ENCODE peak calls at places on chromosomes 13 and 19, in eight cellular contexts. One of them, this sample, is unnamed.

GRCh38 chr13:113848431-113849260 is 15.2 kb downstream of the GAS6 start:
- DNase-seq in progenitor cell of endocrine pancreas: no peak
- DNase-seq in GM10248: no peak
- DNase-seq in omental fat pad: peak
- DNase-seq in AG09319: no peak
- DNase-seq in lower leg skin: no peak
- DNase-seq in right lobe of liver: no peak
- DNase-seq in GM06990: no peak
- DNase-seq in this sample: no peak

GRCh38 chr13:88823114-88823513 is 1151.9 kb downstream of the SLITRK5 start:
- DNase-seq in GM06990: no peak
- DNase-seq in omental fat pad: no peak
- DNase-seq in GM10248: no peak
- DNase-seq in progenitor cell of endocrine pancreas: no peak
- DNase-seq in lower leg skin: no peak
- DNase-seq in AG09319: no peak
- DNase-seq in right lobe of liver: no peak
- DNase-seq in this sample: no peak

GRCh38 chr13:65725001-65725400 is 1505.1 kb downstream of the PCDH9 start:
- DNase-seq in progenitor cell of endocrine pancreas: no peak
- DNase-seq in right lobe of liver: no peak
- DNase-seq in GM06990: no peak
- DNase-seq in lower leg skin: no peak
- DNase-seq in GM10248: no peak
- DNase-seq in AG09319: no peak
- DNase-seq in omental fat pad: no peak
- DNase-seq in this sample: no peak

GRCh38 chr13:51814825-51815650 is 11.1 kb upstream of the DHRS12 start:
- DNase-seq in GM06990: peak
- DNase-seq in GM10248: peak
- DNase-seq in AG09319: no peak
- DNase-seq in omental fat pad: no peak
- DNase-seq in lower leg skin: no peak
- DNase-seq in right lobe of liver: peak
- DNase-seq in progenitor cell of endocrine pancreas: peak
- DNase-seq in this sample: peak

GRCh38 chr19:44803442-44804428 is 5.2 kb upstream of the BCAM start:
- DNase-seq in AG09319: no peak
- DNase-seq in GM10248: no peak
- DNase-seq in right lobe of liver: no peak
- DNase-seq in omental fat pad: no peak
- DNase-seq in progenitor cell of endocrine pancreas: no peak
- DNase-seq in lower leg skin: no peak
- DNase-seq in GM06990: no peak
- DNase-seq in this sample: no peak

GRCh38 chr19:49741210-49741844 is 21.8 kb downstream of the TSKS start:
- DNase-seq in GM06990: no peak
- DNase-seq in GM10248: no peak
- DNase-seq in omental fat pad: no peak
- DNase-seq in progenitor cell of endocrine pancreas: no peak
- DNase-seq in right lobe of liver: no peak
- DNase-seq in AG09319: no peak
- DNase-seq in lower leg skin: no peak
- DNase-seq in this sample: no peak

GRCh38 chr13:73411067-73411809 is 352.4 kb downstream of the KLF5 start:
- DNase-seq in lower leg skin: no peak
- DNase-seq in GM06990: no peak
- DNase-seq in AG09319: no peak
- DNase-seq in omental fat pad: no peak
- DNase-seq in GM10248: no peak
- DNase-seq in right lobe of liver: no peak
- DNase-seq in progenitor cell of endocrine pancreas: no peak
- DNase-seq in this sample: no peak

GRCh38 chr19:29031216-29031615 is 181.7 kb downstream of the UQCRFS1 start:
- DNase-seq in GM10248: no peak
- DNase-seq in omental fat pad: no peak
- DNase-seq in GM06990: no peak
- DNase-seq in lower leg skin: no peak
- DNase-seq in right lobe of liver: no peak
- DNase-seq in progenitor cell of endocrine pancreas: no peak
- DNase-seq in AG09319: no peak
- DNase-seq in this sample: no peak

GRCh38 chr19:46374526-46375475 is 27.9 kb downstream of the PPP5C start:
- DNase-seq in AG09319: no peak
- DNase-seq in GM10248: no peak
- DNase-seq in omental fat pad: no peak
- DNase-seq in progenitor cell of endocrine pancreas: no peak
- DNase-seq in GM06990: no peak
- DNase-seq in lower leg skin: no peak
- DNase-seq in right lobe of liver: peak
- DNase-seq in this sample: no peak

GRCh38 chr19:46371371-46371901 is 24.5 kb downstream of the PPP5C start:
- DNase-seq in right lobe of liver: peak
- DNase-seq in GM06990: no peak
- DNase-seq in omental fat pad: no peak
- DNase-seq in GM10248: no peak
- DNase-seq in AG09319: no peak
- DNase-seq in lower leg skin: no peak
- DNase-seq in progenitor cell of endocrine pancreas: no peak
- DNase-seq in this sample: no peak

GRCh38 chr19:46373573-46374359 is 26.9 kb downstream of the PPP5C start:
- DNase-seq in right lobe of liver: peak
- DNase-seq in GM06990: no peak
- DNase-seq in progenitor cell of endocrine pancreas: peak
- DNase-seq in omental fat pad: no peak
- DNase-seq in GM10248: no peak
- DNase-seq in lower leg skin: peak
- DNase-seq in AG09319: no peak
- DNase-seq in this sample: no peak

GRCh38 chr19:46369817-46370216 is 22.9 kb downstream of the PPP5C start:
- DNase-seq in progenitor cell of endocrine pancreas: no peak
- DNase-seq in GM10248: no peak
- DNase-seq in lower leg skin: no peak
- DNase-seq in omental fat pad: no peak
- DNase-seq in GM06990: no peak
- DNase-seq in AG09319: no peak
- DNase-seq in right lobe of liver: no peak
- DNase-seq in this sample: no peak

DNA sequence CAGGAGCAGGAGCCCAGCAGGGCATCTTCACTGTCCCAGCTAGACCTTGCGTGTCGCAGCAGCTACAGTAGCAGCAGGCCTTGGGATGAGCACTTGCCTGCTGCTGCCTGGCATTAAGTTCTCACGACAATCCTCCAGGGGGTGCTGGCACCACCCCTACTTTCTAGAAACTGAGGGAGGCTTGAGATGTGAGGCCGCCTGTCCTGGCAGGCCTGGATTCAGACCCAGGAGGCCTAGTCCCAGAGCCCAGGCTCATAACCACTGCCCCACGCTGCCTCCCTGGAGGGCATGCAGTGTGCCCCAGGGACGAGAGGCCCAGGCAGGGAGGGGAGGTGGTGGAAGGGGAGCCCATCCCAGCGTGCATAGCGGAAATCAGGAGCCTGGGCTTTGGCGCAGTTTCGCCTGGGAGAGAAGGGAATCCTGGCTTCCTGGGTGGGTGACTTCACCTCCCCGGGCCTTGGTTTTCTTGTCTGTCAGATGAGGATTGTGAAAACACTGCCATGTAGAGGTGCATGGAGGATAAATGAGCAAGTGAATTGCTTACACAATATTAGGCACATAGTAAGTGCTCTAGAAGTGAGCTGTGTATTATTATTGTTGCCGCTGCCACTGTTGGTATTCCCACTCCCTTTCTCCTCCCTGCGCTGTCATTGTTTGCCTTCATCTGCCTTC is 26.1 kb downstream of the PPP5C start:
- DNase-seq in AG09319: no peak
- DNase-seq in right lobe of liver: peak
- DNase-seq in omental fat pad: no peak
- DNase-seq in progenitor cell of endocrine pancreas: no peak
- DNase-seq in GM10248: no peak
- DNase-seq in GM06990: no peak
- DNase-seq in lower leg skin: no peak
- DNase-seq in this sample: no peak
- TF ChIP-seq CTCF in AG09319: peak
- TF ChIP-seq CTCF in right lobe of liver: no peak
- TF ChIP-seq CTCF in omental fat pad: no peak
- TF ChIP-seq CTCF in progenitor cell of endocrine pancreas: peak
- TF ChIP-seq CTCF in GM10248: no peak
- TF ChIP-seq CTCF in GM06990: peak
- TF ChIP-seq CTCF in lower leg skin: no peak
- TF ChIP-seq CTCF in this sample: no peak

GRCh38 chr13:24672141-24673132 is 7.8 kb upstream of the ATP12A start:
- DNase-seq in AG09319: no peak
- DNase-seq in lower leg skin: no peak
- DNase-seq in right lobe of liver: no peak
- DNase-seq in progenitor cell of endocrine pancreas: no peak
- DNase-seq in omental fat pad: no peak
- DNase-seq in GM10248: no peak
- DNase-seq in GM06990: no peak
- DNase-seq in this sample: peak

GRCh38 chr13:24671367-24672117 is 8.7 kb upstream of the ATP12A start:
- DNase-seq in progenitor cell of endocrine pancreas: no peak
- DNase-seq in GM06990: no peak
- DNase-seq in AG09319: peak
- DNase-seq in right lobe of liver: peak
- DNase-seq in omental fat pad: peak
- DNase-seq in GM10248: peak
- DNase-seq in lower leg skin: peak
- DNase-seq in this sample: no peak

GRCh38 chr13:24668955-24669354 is 11.3 kb upstream of the ATP12A start:
- DNase-seq in right lobe of liver: no peak
- DNase-seq in AG09319: no peak
- DNase-seq in lower leg skin: no peak
- DNase-seq in omental fat pad: no peak
- DNase-seq in progenitor cell of endocrine pancreas: no peak
- DNase-seq in GM10248: no peak
- DNase-seq in GM06990: no peak
- DNase-seq in this sample: no peak

GRCh38 chr13:24670174-24670573 is 10.0 kb upstream of the ATP12A start:
- DNase-seq in omental fat pad: no peak
- DNase-seq in AG09319: no peak
- DNase-seq in right lobe of liver: no peak
- DNase-seq in GM06990: no peak
- DNase-seq in progenitor cell of endocrine pancreas: no peak
- DNase-seq in GM10248: no peak
- DNase-seq in lower leg skin: no peak
- DNase-seq in this sample: no peak

DNA sequence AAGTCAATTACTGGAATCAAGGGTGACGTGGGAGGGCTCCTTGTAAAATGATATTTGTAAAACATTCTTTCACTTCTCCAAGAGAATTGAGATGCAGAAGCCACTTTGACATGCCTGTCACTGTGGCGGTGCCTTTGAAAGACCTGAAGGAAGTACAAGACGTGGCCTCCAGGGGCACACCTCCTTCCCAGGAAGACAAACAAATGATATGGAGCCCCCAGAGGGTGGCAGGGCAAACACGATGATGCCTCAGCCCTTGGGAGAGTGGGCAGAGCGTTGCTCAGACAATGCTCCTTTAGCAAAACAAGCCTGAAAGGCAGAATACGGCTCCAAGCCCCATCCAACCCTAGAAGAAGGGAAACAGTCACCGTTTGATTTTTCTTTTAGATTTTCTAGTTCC is 9.3 kb upstream of the ATP12A start:
- DNase-seq in omental fat pad: no peak
- DNase-seq in right lobe of liver: no peak
- DNase-seq in GM10248: no peak
- DNase-seq in GM06990: no peak
- DNase-seq in progenitor cell of endocrine pancreas: no peak
- DNase-seq in AG09319: no peak
- DNase-seq in lower leg skin: no peak
- DNase-seq in this sample: peak
- TF ChIP-seq CTCF in omental fat pad: no peak
- TF ChIP-seq CTCF in right lobe of liver: no peak
- TF ChIP-seq CTCF in GM10248: no peak
- TF ChIP-seq CTCF in GM06990: peak
- TF ChIP-seq CTCF in progenitor cell of endocrine pancreas: peak
- TF ChIP-seq CTCF in AG09319: peak
- TF ChIP-seq CTCF in lower leg skin: no peak
- TF ChIP-seq CTCF in this sample: no peak

DNA sequence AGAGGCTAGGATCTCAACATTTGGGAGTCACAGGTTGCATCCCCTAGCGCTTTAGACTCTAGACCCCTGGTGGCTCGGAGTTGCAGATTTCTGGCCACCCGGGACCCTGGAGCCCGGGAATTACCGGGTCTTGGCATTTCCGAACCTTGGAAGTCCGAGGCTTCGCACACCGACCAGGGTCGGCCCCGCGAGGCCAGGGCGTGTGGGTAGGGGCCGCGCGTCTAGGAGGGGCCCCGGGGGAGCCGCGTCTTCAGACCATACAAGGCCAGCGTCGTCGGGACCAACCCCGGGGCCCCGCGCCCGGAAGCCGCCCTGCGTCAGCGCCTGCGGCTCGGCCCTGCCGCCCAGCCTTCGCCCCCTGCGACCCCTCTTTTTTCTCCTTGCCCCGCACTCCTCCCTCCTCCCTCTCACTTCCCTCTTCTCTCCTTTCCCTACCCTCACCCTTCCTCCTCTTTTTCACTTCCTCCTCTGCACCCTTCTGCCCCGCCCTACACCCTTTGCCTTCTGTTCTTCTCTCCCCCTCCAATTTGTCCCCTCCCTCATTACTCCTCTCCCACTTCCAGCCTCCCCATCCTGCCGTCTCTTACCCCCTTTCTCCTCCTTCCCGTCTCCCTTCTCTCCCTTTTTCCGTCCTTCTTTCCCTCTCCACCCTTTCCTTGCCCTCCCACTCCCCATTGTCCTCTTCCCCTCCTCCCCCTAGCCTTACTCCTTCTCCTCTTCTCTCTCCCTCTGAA is 2.4 kb upstream of the PLEKHG2 start:
- DNase-seq in right lobe of liver: peak
- DNase-seq in lower leg skin: peak
- DNase-seq in omental fat pad: no peak
- DNase-seq in AG09319: no peak
- DNase-seq in GM06990: peak
- DNase-seq in GM10248: peak
- DNase-seq in progenitor cell of endocrine pancreas: no peak
- DNase-seq in this sample: peak
- TF ChIP-seq CTCF in right lobe of liver: no peak
- TF ChIP-seq CTCF in lower leg skin: no peak
- TF ChIP-seq CTCF in omental fat pad: no peak
- TF ChIP-seq CTCF in AG09319: no peak
- TF ChIP-seq CTCF in GM06990: no peak
- TF ChIP-seq CTCF in GM10248: no peak
- TF ChIP-seq CTCF in progenitor cell of endocrine pancreas: peak
- TF ChIP-seq CTCF in this sample: no peak

GRCh38 chr13:35631666-35632065 is 155.2 kb upstream of the MAB21L1 start:
- DNase-seq in omental fat pad: no peak
- DNase-seq in lower leg skin: no peak
- DNase-seq in AG09319: no peak
- DNase-seq in right lobe of liver: no peak
- DNase-seq in GM10248: no peak
- DNase-seq in GM06990: no peak
- DNase-seq in progenitor cell of endocrine pancreas: no peak
- DNase-seq in this sample: no peak

DNA sequence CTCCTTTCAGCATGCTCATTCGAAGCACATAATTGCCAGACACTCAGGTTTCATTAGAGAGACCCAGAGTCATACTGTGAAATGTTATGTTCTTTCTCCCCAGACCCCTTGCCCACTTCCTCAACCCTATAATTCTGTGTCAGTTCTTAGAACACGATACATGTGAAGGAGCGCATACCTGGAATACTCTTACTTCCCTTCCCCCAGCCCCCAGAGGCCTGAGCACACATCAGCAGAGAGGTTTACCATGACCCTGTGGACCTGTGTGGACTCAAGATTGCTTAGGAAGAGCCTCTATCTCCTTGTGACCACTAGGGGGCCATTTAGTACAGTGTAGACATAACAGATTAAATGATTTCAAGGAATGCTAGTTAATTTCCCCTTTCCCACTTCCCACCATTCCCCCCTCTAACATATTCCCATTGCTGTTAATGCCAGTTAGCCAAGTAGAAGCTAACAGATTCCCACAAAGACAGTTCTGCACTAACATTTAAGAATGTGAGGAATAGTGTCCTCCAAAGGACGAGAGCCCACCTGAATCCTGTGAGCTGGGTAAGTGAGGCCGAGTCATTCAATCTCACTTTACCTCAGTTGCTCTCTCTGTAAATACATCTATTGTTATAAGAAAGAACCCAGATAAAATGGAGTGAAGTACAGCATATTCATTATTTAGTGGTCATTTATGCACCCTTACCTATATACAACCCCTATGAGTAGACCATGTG is 154.2 kb upstream of the MAB21L1 start:
- DNase-seq in GM10248: peak
- DNase-seq in omental fat pad: no peak
- DNase-seq in progenitor cell of endocrine pancreas: no peak
- DNase-seq in right lobe of liver: no peak
- DNase-seq in GM06990: no peak
- DNase-seq in lower leg skin: no peak
- DNase-seq in AG09319: peak
- DNase-seq in this sample: peak
- TF ChIP-seq CTCF in GM10248: peak
- TF ChIP-seq CTCF in omental fat pad: no peak
- TF ChIP-seq CTCF in progenitor cell of endocrine pancreas: peak
- TF ChIP-seq CTCF in right lobe of liver: peak
- TF ChIP-seq CTCF in GM06990: peak
- TF ChIP-seq CTCF in lower leg skin: no peak
- TF ChIP-seq CTCF in AG09319: peak
- TF ChIP-seq CTCF in this sample: peak

This sample was measured in nephron progenitor cell.